ENCODE peak calls at places on chromosomes 3 and 15, in ten cellular contexts. One of them, this sample, is unnamed.

GRCh38 chr15:96736384-96736783 is 405.9 kb downstream of the NR2F2 start:
- DNase-seq in lower lobe of right lung: no peak
- DNase-seq in mammary epithelial cell: no peak
- DNase-seq in CD4-positive, CD25-positive, alpha-beta regulatory T cell: no peak
- DNase-seq in ovary: no peak
- DNase-seq in CD8-positive, alpha-beta T cell: no peak
- DNase-seq in left lung: no peak
- DNase-seq in CD8-positive, alpha-beta memory T cell: no peak
- DNase-seq in cardiac muscle cell: peak
- DNase-seq in stomach: no peak
- DNase-seq in this sample: peak

GRCh38 chr3:101926594-101927105 is 77.3 kb downstream of the NFKBIZ start:
- DNase-seq in cardiac muscle cell: peak
- DNase-seq in ovary: no peak
- DNase-seq in left lung: no peak
- DNase-seq in CD8-positive, alpha-beta T cell: no peak
- DNase-seq in CD4-positive, CD25-positive, alpha-beta regulatory T cell: no peak
- DNase-seq in mammary epithelial cell: peak
- DNase-seq in lower lobe of right lung: no peak
- DNase-seq in CD8-positive, alpha-beta memory T cell: no peak
- DNase-seq in stomach: no peak
- DNase-seq in this sample: no peak

GRCh38 chr3:139267300-139268246 is 76.2 kb upstream of the MRPS22 start:
- DNase-seq in CD4-positive, CD25-positive, alpha-beta regulatory T cell: no peak
- DNase-seq in CD8-positive, alpha-beta memory T cell: no peak
- DNase-seq in mammary epithelial cell: no peak
- DNase-seq in left lung: no peak
- DNase-seq in stomach: no peak
- DNase-seq in cardiac muscle cell: no peak
- DNase-seq in CD8-positive, alpha-beta T cell: no peak
- DNase-seq in ovary: no peak
- DNase-seq in lower lobe of right lung: no peak
- DNase-seq in this sample: no peak

GRCh38 chr15:101156061-101156460 is 95.8 kb downstream of the CHSY1 start:
- DNase-seq in left lung: no peak
- DNase-seq in CD8-positive, alpha-beta memory T cell: no peak
- DNase-seq in lower lobe of right lung: peak
- DNase-seq in CD4-positive, CD25-positive, alpha-beta regulatory T cell: no peak
- DNase-seq in CD8-positive, alpha-beta T cell: no peak
- DNase-seq in cardiac muscle cell: no peak
- DNase-seq in stomach: no peak
- DNase-seq in mammary epithelial cell: no peak
- DNase-seq in ovary: no peak
- DNase-seq in this sample: no peak

GRCh38 chr3:157488144-157488543 is 15.1 kb downstream of the VEPH1 start:
- DNase-seq in CD4-positive, CD25-positive, alpha-beta regulatory T cell: no peak
- DNase-seq in left lung: no peak
- DNase-seq in stomach: no peak
- DNase-seq in CD8-positive, alpha-beta T cell: no peak
- DNase-seq in lower lobe of right lung: no peak
- DNase-seq in mammary epithelial cell: no peak
- DNase-seq in cardiac muscle cell: no peak
- DNase-seq in ovary: no peak
- DNase-seq in CD8-positive, alpha-beta memory T cell: no peak
- DNase-seq in this sample: no peak

GRCh38 chr3:155560135-155560534 is 184.7 kb downstream of the PLCH1 start:
- DNase-seq in cardiac muscle cell: no peak
- DNase-seq in CD4-positive, CD25-positive, alpha-beta regulatory T cell: no peak
- DNase-seq in CD8-positive, alpha-beta T cell: no peak
- DNase-seq in mammary epithelial cell: no peak
- DNase-seq in CD8-positive, alpha-beta memory T cell: no peak
- DNase-seq in ovary: no peak
- DNase-seq in left lung: no peak
- DNase-seq in lower lobe of right lung: no peak
- DNase-seq in stomach: no peak
- DNase-seq in this sample: no peak

GRCh38 chr15:79475312-79475711 is 43.2 kb downstream of the MINAR1 start:
- DNase-seq in lower lobe of right lung: no peak
- DNase-seq in stomach: no peak
- DNase-seq in ovary: no peak
- DNase-seq in CD8-positive, alpha-beta memory T cell: no peak
- DNase-seq in CD8-positive, alpha-beta T cell: no peak
- DNase-seq in CD4-positive, CD25-positive, alpha-beta regulatory T cell: no peak
- DNase-seq in cardiac muscle cell: no peak
- DNase-seq in left lung: no peak
- DNase-seq in mammary epithelial cell: peak
- DNase-seq in this sample: no peak

GRCh38 chr3:161413127-161413854 is 42.0 kb upstream of the SPTSSB start:
- DNase-seq in CD8-positive, alpha-beta memory T cell: no peak
- DNase-seq in left lung: no peak
- DNase-seq in CD4-positive, CD25-positive, alpha-beta regulatory T cell: no peak
- DNase-seq in lower lobe of right lung: no peak
- DNase-seq in stomach: peak
- DNase-seq in cardiac muscle cell: peak
- DNase-seq in ovary: no peak
- DNase-seq in CD8-positive, alpha-beta T cell: no peak
- DNase-seq in mammary epithelial cell: peak
- DNase-seq in this sample: peak

GRCh38 chr3:127149621-127150310 is 43.2 kb upstream of the PRR23E start:
- DNase-seq in cardiac muscle cell: no peak
- DNase-seq in ovary: no peak
- DNase-seq in CD8-positive, alpha-beta memory T cell: no peak
- DNase-seq in left lung: no peak
- DNase-seq in stomach: peak
- DNase-seq in mammary epithelial cell: no peak
- DNase-seq in CD4-positive, CD25-positive, alpha-beta regulatory T cell: no peak
- DNase-seq in lower lobe of right lung: no peak
- DNase-seq in CD8-positive, alpha-beta T cell: no peak
- DNase-seq in this sample: no peak

GRCh38 chr3:153829596-153830170 is 291.5 kb upstream of the ARHGEF26 start:
- DNase-seq in CD8-positive, alpha-beta memory T cell: no peak
- DNase-seq in stomach: no peak
- DNase-seq in CD4-positive, CD25-positive, alpha-beta regulatory T cell: no peak
- DNase-seq in left lung: no peak
- DNase-seq in mammary epithelial cell: peak
- DNase-seq in CD8-positive, alpha-beta T cell: no peak
- DNase-seq in lower lobe of right lung: no peak
- DNase-seq in cardiac muscle cell: peak
- DNase-seq in ovary: no peak
- DNase-seq in this sample: no peak

GRCh38 chr3:129612350-129613204 is 6.1 kb upstream of the PLXND1 start:
- DNase-seq in CD4-positive, CD25-positive, alpha-beta regulatory T cell: no peak
- DNase-seq in CD8-positive, alpha-beta memory T cell: no peak
- DNase-seq in cardiac muscle cell: no peak
- DNase-seq in CD8-positive, alpha-beta T cell: no peak
- DNase-seq in mammary epithelial cell: no peak
- DNase-seq in left lung: peak
- DNase-seq in lower lobe of right lung: no peak
- DNase-seq in stomach: no peak
- DNase-seq in ovary: no peak
- DNase-seq in this sample: no peak

GRCh38 chr3:188264231-188265213 is 110.6 kb downstream of the LPP start:
- DNase-seq in left lung: no peak
- DNase-seq in stomach: no peak
- DNase-seq in lower lobe of right lung: no peak
- DNase-seq in CD8-positive, alpha-beta T cell: no peak
- DNase-seq in ovary: peak
- DNase-seq in cardiac muscle cell: peak
- DNase-seq in CD4-positive, CD25-positive, alpha-beta regulatory T cell: no peak
- DNase-seq in CD8-positive, alpha-beta memory T cell: no peak
- DNase-seq in mammary epithelial cell: no peak
- DNase-seq in this sample: no peak

GRCh38 chr3:188259611-188260010 is 105.7 kb downstream of the LPP start:
- DNase-seq in CD8-positive, alpha-beta memory T cell: no peak
- DNase-seq in stomach: no peak
- DNase-seq in CD8-positive, alpha-beta T cell: no peak
- DNase-seq in mammary epithelial cell: no peak
- DNase-seq in cardiac muscle cell: no peak
- DNase-seq in lower lobe of right lung: no peak
- DNase-seq in left lung: no peak
- DNase-seq in ovary: no peak
- DNase-seq in CD4-positive, CD25-positive, alpha-beta regulatory T cell: no peak
- DNase-seq in this sample: no peak

GRCh38 chr3:188262913-188263683 is 109.1 kb downstream of the LPP start:
- DNase-seq in left lung: no peak
- DNase-seq in cardiac muscle cell: peak
- DNase-seq in lower lobe of right lung: no peak
- DNase-seq in CD8-positive, alpha-beta T cell: no peak
- DNase-seq in CD4-positive, CD25-positive, alpha-beta regulatory T cell: no peak
- DNase-seq in ovary: no peak
- DNase-seq in CD8-positive, alpha-beta memory T cell: no peak
- DNase-seq in mammary epithelial cell: no peak
- DNase-seq in stomach: no peak
- DNase-seq in this sample: peak

GRCh38 chr3:188261011-188261410 is 107.1 kb downstream of the LPP start:
- DNase-seq in left lung: no peak
- DNase-seq in mammary epithelial cell: no peak
- DNase-seq in CD8-positive, alpha-beta T cell: no peak
- DNase-seq in lower lobe of right lung: no peak
- DNase-seq in stomach: no peak
- DNase-seq in ovary: no peak
- DNase-seq in CD4-positive, CD25-positive, alpha-beta regulatory T cell: no peak
- DNase-seq in cardiac muscle cell: no peak
- DNase-seq in CD8-positive, alpha-beta memory T cell: no peak
- DNase-seq in this sample: no peak

GRCh38 chr3:188262488-188262887 is 108.5 kb downstream of the LPP start:
- DNase-seq in CD4-positive, CD25-positive, alpha-beta regulatory T cell: no peak
- DNase-seq in ovary: no peak
- DNase-seq in mammary epithelial cell: no peak
- DNase-seq in CD8-positive, alpha-beta memory T cell: no peak
- DNase-seq in lower lobe of right lung: no peak
- DNase-seq in stomach: no peak
- DNase-seq in left lung: no peak
- DNase-seq in CD8-positive, alpha-beta T cell: no peak
- DNase-seq in cardiac muscle cell: no peak
- DNase-seq in this sample: no peak
- H3K27ac ChIP-seq in CD4-positive, CD25-positive, alpha-beta regulatory T cell: no peak
- H3K27ac ChIP-seq in ovary: no peak
- H3K27ac ChIP-seq in mammary epithelial cell: no peak
- H3K27ac ChIP-seq in CD8-positive, alpha-beta memory T cell: no peak
- H3K27ac ChIP-seq in lower lobe of right lung: peak
- H3K27ac ChIP-seq in stomach: peak
- H3K27ac ChIP-seq in left lung: peak
- H3K27ac ChIP-seq in CD8-positive, alpha-beta T cell: no peak
- H3K27ac ChIP-seq in cardiac muscle cell: no peak
- H3K27ac ChIP-seq in this sample: peak

GRCh38 chr3:71070497-71071465 is 512.7 kb downstream of the FOXP1 start:
- DNase-seq in left lung: no peak
- DNase-seq in lower lobe of right lung: no peak
- DNase-seq in ovary: no peak
- DNase-seq in stomach: no peak
- DNase-seq in cardiac muscle cell: no peak
- DNase-seq in mammary epithelial cell: peak
- DNase-seq in CD8-positive, alpha-beta T cell: no peak
- DNase-seq in CD8-positive, alpha-beta memory T cell: no peak
- DNase-seq in CD4-positive, CD25-positive, alpha-beta regulatory T cell: no peak
- DNase-seq in this sample: no peak
- H3K27ac ChIP-seq in left lung: no peak
- H3K27ac ChIP-seq in lower lobe of right lung: no peak
- H3K27ac ChIP-seq in ovary: peak
- H3K27ac ChIP-seq in stomach: peak
- H3K27ac ChIP-seq in cardiac muscle cell: peak
- H3K27ac ChIP-seq in mammary epithelial cell: peak
- H3K27ac ChIP-seq in CD8-positive, alpha-beta T cell: no peak
- H3K27ac ChIP-seq in CD8-positive, alpha-beta memory T cell: no peak
- H3K27ac ChIP-seq in CD4-positive, CD25-positive, alpha-beta regulatory T cell: no peak
- H3K27ac ChIP-seq in this sample: peak

GRCh38 chr3:112638327-112639020 is 2.5 kb downstream of the CCDC80 start:
- DNase-seq in left lung: peak
- DNase-seq in cardiac muscle cell: peak
- DNase-seq in CD8-positive, alpha-beta T cell: no peak
- DNase-seq in CD4-positive, CD25-positive, alpha-beta regulatory T cell: no peak
- DNase-seq in stomach: no peak
- DNase-seq in lower lobe of right lung: no peak
- DNase-seq in ovary: no peak
- DNase-seq in CD8-positive, alpha-beta memory T cell: no peak
- DNase-seq in mammary epithelial cell: no peak
- DNase-seq in this sample: no peak
- H3K27ac ChIP-seq in left lung: no peak
- H3K27ac ChIP-seq in cardiac muscle cell: no peak
- H3K27ac ChIP-seq in CD8-positive, alpha-beta T cell: no peak
- H3K27ac ChIP-seq in CD4-positive, CD25-positive, alpha-beta regulatory T cell: no peak
- H3K27ac ChIP-seq in stomach: peak
- H3K27ac ChIP-seq in lower lobe of right lung: no peak
- H3K27ac ChIP-seq in ovary: peak
- H3K27ac ChIP-seq in CD8-positive, alpha-beta memory T cell: no peak
- H3K27ac ChIP-seq in mammary epithelial cell: no peak
- H3K27ac ChIP-seq in this sample: no peak

DNA sequence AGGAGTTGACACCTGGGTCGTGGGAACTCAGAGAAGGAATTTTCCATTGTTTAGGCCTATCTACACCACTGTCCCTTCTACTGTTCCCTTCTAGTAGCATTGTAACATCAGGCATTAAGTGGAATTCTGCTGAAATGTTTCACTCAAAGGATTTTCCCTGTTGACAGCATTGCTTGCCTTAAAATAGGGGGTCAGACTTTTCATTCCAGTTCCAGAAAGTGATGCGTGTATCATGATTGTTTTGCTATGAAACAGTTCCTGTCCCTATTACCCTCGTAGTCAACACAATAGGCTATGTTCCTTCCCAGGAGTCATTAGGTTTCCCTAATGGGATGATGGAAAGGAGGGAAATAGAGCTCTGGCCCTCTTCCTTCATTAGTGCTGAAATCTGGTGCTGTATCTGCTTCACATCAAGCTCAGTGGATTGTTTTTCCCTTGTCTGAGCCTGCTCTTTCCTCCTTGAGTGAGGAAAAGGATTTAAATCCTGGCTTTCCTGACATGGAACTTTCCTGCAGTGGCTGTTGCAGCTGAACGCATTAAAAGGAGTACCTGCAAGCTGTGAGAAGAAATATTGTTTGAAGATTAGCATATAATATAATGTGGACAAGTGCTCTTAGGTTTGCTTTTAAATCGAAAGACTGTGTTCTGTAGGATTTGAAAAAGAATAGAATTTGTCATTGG is 195.9 kb downstream of the KLHL25 start:
- DNase-seq in stomach: no peak
- DNase-seq in CD8-positive, alpha-beta memory T cell: no peak
- DNase-seq in ovary: no peak
- DNase-seq in cardiac muscle cell: peak
- DNase-seq in CD8-positive, alpha-beta T cell: no peak
- DNase-seq in mammary epithelial cell: no peak
- DNase-seq in CD4-positive, CD25-positive, alpha-beta regulatory T cell: no peak
- DNase-seq in left lung: no peak
- DNase-seq in lower lobe of right lung: no peak
- DNase-seq in this sample: no peak
- H3K27ac ChIP-seq in stomach: peak
- H3K27ac ChIP-seq in CD8-positive, alpha-beta memory T cell: no peak
- H3K27ac ChIP-seq in ovary: no peak
- H3K27ac ChIP-seq in cardiac muscle cell: peak
- H3K27ac ChIP-seq in CD8-positive, alpha-beta T cell: no peak
- H3K27ac ChIP-seq in mammary epithelial cell: no peak
- H3K27ac ChIP-seq in CD4-positive, CD25-positive, alpha-beta regulatory T cell: no peak
- H3K27ac ChIP-seq in left lung: no peak
- H3K27ac ChIP-seq in lower lobe of right lung: peak
- H3K27ac ChIP-seq in this sample: no peak

This sample was measured in brain microvascular endothelial cell.